ENCODE peak calls at places on chromosomes 4 and X, in seven cellular contexts. Z is colonic mucosa, I is testis, B is fibroblast of lung, O is neural progenitor cell, F is lower lobe of right lung, R is GM23248. C is an unnamed sample.

GRCh38 chr4:71938776-71939175 is 93.0 kb upstream of the NPFFR2 start:
- DNase-seq in Z (no peak), I (no peak), B (peak), O (no peak), F (no peak), R (no peak), C (no peak)

GRCh38 chr4:1293531-1293941 is 3.8 kb downstream of the MAEA start:
- DNase-seq in Z (peak), I (no peak), B (no peak), O (no peak), F (no peak), R (no peak), C (no peak)

GRCh38 chr4:148514581-148514980 is 72.4 kb upstream of the NR3C2 start:
- DNase-seq in Z (no peak), I (no peak), B (no peak), O (no peak), F (no peak), R (no peak), C (no peak)

GRCh38 chrX:151816914-151817313 is 82.4 kb downstream of the CNGA2 start:
- DNase-seq in Z (no peak), I (no peak), B (no peak), O (no peak), F (no peak), R (peak), C (no peak)

GRCh38 chrX:118807151-118808017 is 16.2 kb upstream of the ZCCHC12 start:
- DNase-seq in Z (peak), I (peak), B (peak), O (peak), F (no peak), R (peak), C (no peak)

GRCh38 chrX:71160475-71160874 is 15.8 kb downstream of the NLGN3 start:
- DNase-seq in Z (no peak), I (no peak), B (no peak), O (no peak), F (no peak), R (no peak), C (no peak)

GRCh38 chr4:1232661-1233621 is 16.0 kb downstream of the CTBP1 start:
- DNase-seq in Z (no peak), I (peak), B (peak), O (peak), F (peak), R (no peak), C (no peak)

GRCh38 chrX:70921709-70922352 is 9.1 kb downstream of the SLC7A3 start:
- DNase-seq in Z (no peak), I (no peak), B (no peak), O (no peak), F (no peak), R (no peak), C (no peak)

GRCh38 chrX:43940811-43941210 is 32.4 kb downstream of the NDP start:
- DNase-seq in Z (no peak), I (no peak), B (peak), O (no peak), F (no peak), R (peak), C (no peak)

GRCh38 chr4:86496094-86497060 is 97.7 kb upstream of the PTPN13 start:
- DNase-seq in Z (peak), I (peak), B (peak), O (peak), F (no peak), R (peak), C (no peak)

GRCh38 chr4:140223056-140223810 is 69.2 kb upstream of the MAML3 start:
- DNase-seq in Z (no peak), I (no peak), B (peak), O (no peak), F (no peak), R (peak), C (no peak)

GRCh38 chr4:186845137-186845842 is 121.6 kb upstream of the FAT1 start:
- DNase-seq in Z (peak), I (peak), B (peak), O (no peak), F (no peak), R (peak), C (no peak)

GRCh38 chr4:1975391-1975801 is 33.4 kb downstream of the NELFA start:
- DNase-seq in Z (no peak), I (peak), B (no peak), O (no peak), F (no peak), R (no peak), C (peak)

GRCh38 chr4:173488656-173489055 is 41.4 kb downstream of the HAND2 start:
- DNase-seq in Z (no peak), I (no peak), B (peak), O (no peak), F (no peak), R (peak), C (no peak)

GRCh38 chrX:2479420-2479780 is 21.4 kb downstream of the DHRSX start:
- DNase-seq in Z (no peak), I (no peak), B (no peak), O (no peak), F (no peak), R (no peak), C (peak)

GRCh38 chr4:145440292-145441007 is 41.2 kb upstream of the SMAD1 start:
- DNase-seq in Z (no peak), I (no peak), B (no peak), O (no peak), F (no peak), R (no peak), C (no peak)

GRCh38 chr4:7970031-7970946 is 30.6 kb upstream of the AFAP1 start:
- DNase-seq in Z (peak), I (no peak), B (no peak), O (no peak), F (no peak), R (peak), C (peak)

GRCh38 chr4:22482250-22483127 is 33.4 kb downstream of the ADGRA3 start:
- DNase-seq in Z (no peak), I (no peak), B (no peak), O (no peak), F (no peak), R (no peak), C (no peak)

GRCh38 chr4:22483551-22483981 is 32.3 kb downstream of the ADGRA3 start:
- DNase-seq in Z (no peak), I (no peak), B (peak), O (no peak), F (no peak), R (peak), C (no peak)

GRCh38 chr4:22478426-22478825 is 37.4 kb downstream of the ADGRA3 start:
- DNase-seq in Z (no peak), I (no peak), B (no peak), O (no peak), F (no peak), R (no peak), C (no peak)

GRCh38 chr4:22477794-22478182 is 38.1 kb downstream of the ADGRA3 start:
- DNase-seq in Z (no peak), I (no peak), B (no peak), O (no peak), F (no peak), R (no peak), C (no peak)

GRCh38 chr4:22480928-22481327 is 34.9 kb downstream of the ADGRA3 start:
- DNase-seq in Z (no peak), I (no peak), B (no peak), O (no peak), F (no peak), R (no peak), C (no peak)
- H3K27ac ChIP-seq in Z (peak), I (no peak), B (no peak), O (no peak), F (no peak), R (no peak), C (no peak)

GRCh38 chr4:147461161-147461560 is 19.7 kb upstream of the EDNRA start:
- DNase-seq in Z (no peak), I (no peak), B (no peak), O (no peak), F (no peak), R (no peak), C (no peak)
- H3K27ac ChIP-seq in Z (no peak), I (no peak), B (no peak), O (no peak), F (no peak), R (no peak), C (no peak)

GRCh38 chr4:83230928-83231327 is 53.7 kb downstream of the COQ2 start:
- DNase-seq in Z (no peak), I (no peak), B (no peak), O (no peak), F (no peak), R (no peak), C (no peak)

GRCh38 chr4:83234902-83235644 is 49.5 kb downstream of the COQ2 start:
- DNase-seq in Z (no peak), I (no peak), B (no peak), O (no peak), F (no peak), R (no peak), C (no peak)

GRCh38 chr4:83237591-83237990 is 47.0 kb downstream of the COQ2 start:
- DNase-seq in Z (no peak), I (no peak), B (no peak), O (no peak), F (no peak), R (no peak), C (no peak)

GRCh38 chr4:83231620-83232056 is 53.0 kb downstream of the COQ2 start:
- DNase-seq in Z (no peak), I (no peak), B (no peak), O (no peak), F (no peak), R (peak), C (no peak)

DNA sequence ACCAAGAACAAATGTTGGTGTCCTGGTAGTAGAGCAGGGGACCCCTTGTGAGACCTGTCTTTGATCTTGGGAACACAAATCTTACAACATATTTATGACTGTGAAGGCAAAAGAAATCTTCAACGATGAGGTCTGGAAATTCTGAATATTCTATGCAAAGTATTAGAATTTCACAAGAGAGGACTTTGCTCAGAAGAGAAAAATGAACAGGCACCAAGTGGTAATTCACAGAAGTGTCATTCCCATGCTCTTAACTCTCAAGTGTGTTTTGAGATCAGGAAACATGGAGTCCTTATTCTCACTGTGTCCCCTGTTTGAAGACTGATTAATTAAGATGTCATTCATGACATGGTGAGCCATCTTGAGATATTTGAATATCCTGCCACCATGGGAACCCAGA is 52.5 kb downstream of the COQ2 start:
- DNase-seq in Z (no peak), I (no peak), B (no peak), O (no peak), F (no peak), R (peak), C (no peak)
- H3K27ac ChIP-seq in Z (no peak), I (no peak), B (no peak), O (no peak), F (no peak), R (no peak), C (peak)

DNA sequence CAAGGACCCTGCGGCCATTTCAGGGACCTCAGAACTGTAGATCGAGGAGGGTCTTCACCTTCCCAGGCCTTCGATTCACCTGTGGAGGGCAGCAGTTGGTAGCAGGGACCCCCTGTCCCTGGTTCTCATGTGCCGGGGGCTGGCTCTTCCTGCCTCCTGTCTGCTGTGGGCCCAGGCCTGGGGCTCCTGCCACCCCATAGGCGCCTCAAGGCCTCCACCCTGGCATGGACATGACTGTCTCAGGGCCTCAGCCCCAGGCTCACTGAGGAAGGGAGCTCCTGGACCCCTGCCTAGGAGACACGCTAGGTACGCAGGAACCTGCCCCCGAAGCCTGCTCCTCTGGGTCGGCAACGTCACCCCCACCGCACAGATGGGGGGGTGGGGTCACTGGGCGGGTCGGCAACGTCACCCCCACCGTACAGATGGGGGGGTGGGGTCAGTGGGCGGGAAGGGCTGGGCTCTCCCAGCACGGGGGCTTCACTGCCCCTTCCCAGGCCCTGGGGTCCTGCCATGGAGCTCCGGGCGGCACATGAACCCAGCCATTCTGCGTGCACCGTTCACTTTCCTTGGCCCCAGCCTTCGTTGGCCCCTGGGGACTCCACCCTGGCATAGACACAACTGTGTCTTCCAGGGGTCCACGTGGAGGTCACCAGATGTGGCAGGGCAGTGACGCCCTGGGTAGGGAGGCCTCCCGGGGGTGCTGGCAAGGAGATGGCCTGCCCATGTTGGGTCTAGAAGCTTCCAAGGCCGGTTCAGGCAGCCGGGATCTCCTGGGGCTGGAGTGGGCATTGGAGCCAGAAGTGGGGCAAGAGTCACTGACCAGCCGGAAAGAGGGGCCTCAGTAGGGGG is 3.5 kb upstream of the HGFAC start:
- DNase-seq in Z (no peak), I (no peak), B (no peak), O (no peak), F (no peak), R (no peak), C (peak)
- H3K27ac ChIP-seq in Z (no peak), I (no peak), B (no peak), O (no peak), F (no peak), R (no peak), C (no peak)

DNA sequence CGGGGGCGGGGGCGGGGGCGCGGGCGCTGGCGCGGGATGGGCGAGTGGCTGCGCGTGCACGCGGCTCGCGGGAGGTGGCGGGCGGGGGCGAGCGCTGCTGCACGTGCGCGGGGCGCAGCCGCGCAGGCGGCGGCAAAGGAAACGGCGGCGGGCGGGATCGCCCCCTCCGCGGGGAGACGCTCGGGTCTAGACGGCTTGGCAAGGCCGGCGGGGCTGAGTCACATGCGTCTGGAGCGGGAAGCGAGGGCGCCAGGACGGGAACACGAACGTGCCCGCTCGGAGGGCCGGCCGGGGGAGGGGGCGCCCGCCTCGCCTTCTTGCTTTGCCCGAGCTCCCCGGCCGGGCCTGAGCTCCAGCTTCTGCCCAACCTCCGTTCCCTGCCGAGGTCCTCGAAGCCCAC is 4.3 kb upstream of the HAUS7 start:
- DNase-seq in Z (peak), I (peak), B (peak), O (peak), F (peak), R (peak), C (peak)
- H3K27ac ChIP-seq in Z (no peak), I (no peak), B (no peak), O (no peak), F (no peak), R (peak), C (no peak)

C was measured in left lung.